ENCODE peak calls at places on chromosome 15, in six cellular contexts. Z, C, N, A, O and S are unnamed samples.
A peak's percentile ranks its signal among the peaks of the same experiment; 100 is the strongest.

GRCh38 chr15:54803139-54803808 is 393.5 kb downstream of the RSL24D1 start:
- DNase-seq in Z (peak; percentile 19), C (no peak), N (no peak), A (no peak), O (no peak), S (no peak)

GRCh38 chr15:76285241-76285825 is 25.9 kb downstream of the ETFA start:
- DNase-seq in Z (no peak), C (no peak), N (no peak), A (peak; percentile 21), O (peak; percentile 4), S (no peak)

GRCh38 chr15:96351801-96352593 is 21.5 kb downstream of the NR2F2 start:
- DNase-seq in Z (no peak), C (no peak), N (no peak), A (no peak), O (no peak), S (no peak)

GRCh38 chr15:71662306-71662705 is 148.0 kb upstream of the NR2E3 start:
- DNase-seq in Z (no peak), C (no peak), N (no peak), A (no peak), O (no peak), S (no peak)

GRCh38 chr15:55267401-55268053 is 22.1 kb downstream of the RAB27A start:
- DNase-seq in Z (no peak), C (no peak), N (no peak), A (no peak), O (no peak), S (no peak)

GRCh38 chr15:70778258-70779076 is 15.1 kb upstream of the UACA start:
- DNase-seq in Z (no peak), C (no peak), N (no peak), A (no peak), O (no peak), S (no peak)

GRCh38 chr15:92149029-92149428 is 244.7 kb upstream of the ST8SIA2 start:
- DNase-seq in Z (no peak), C (no peak), N (no peak), A (no peak), O (no peak), S (no peak)

GRCh38 chr15:92797168-92798052 is 102.7 kb upstream of the CHD2 start:
- DNase-seq in Z (peak; percentile 40), C (no peak), N (no peak), A (peak; percentile 56), O (peak; percentile 78), S (no peak)

GRCh38 chr15:75843618-75844610 is 667 bp downstream of the UBE2Q2 start:
- DNase-seq in Z (no peak), C (peak; percentile 68), N (no peak), A (peak; percentile 79), O (peak; percentile 11), S (peak; percentile 56)

GRCh38 chr15:44011238-44011873 is 183.7 kb downstream of the FRMD5 start:
- DNase-seq in Z (no peak), C (no peak), N (no peak), A (no peak), O (no peak), S (no peak)

GRCh38 chr15:74983725-74984231 is 11.6 kb upstream of the SCAMP5 start:
- DNase-seq in Z (peak; percentile 27), C (no peak), N (no peak), A (no peak), O (no peak), S (no peak)

GRCh38 chr15:39919740-39920509 is at the start of gene GPR176:
- DNase-seq in Z (no peak), C (peak; percentile 30), N (no peak), A (no peak), O (no peak), S (peak; percentile 19)
- TF ChIP-seq TAF1 in Z (no peak), C (no peak), N (no peak), A (no peak), O (no peak), S (no peak)

DNA sequence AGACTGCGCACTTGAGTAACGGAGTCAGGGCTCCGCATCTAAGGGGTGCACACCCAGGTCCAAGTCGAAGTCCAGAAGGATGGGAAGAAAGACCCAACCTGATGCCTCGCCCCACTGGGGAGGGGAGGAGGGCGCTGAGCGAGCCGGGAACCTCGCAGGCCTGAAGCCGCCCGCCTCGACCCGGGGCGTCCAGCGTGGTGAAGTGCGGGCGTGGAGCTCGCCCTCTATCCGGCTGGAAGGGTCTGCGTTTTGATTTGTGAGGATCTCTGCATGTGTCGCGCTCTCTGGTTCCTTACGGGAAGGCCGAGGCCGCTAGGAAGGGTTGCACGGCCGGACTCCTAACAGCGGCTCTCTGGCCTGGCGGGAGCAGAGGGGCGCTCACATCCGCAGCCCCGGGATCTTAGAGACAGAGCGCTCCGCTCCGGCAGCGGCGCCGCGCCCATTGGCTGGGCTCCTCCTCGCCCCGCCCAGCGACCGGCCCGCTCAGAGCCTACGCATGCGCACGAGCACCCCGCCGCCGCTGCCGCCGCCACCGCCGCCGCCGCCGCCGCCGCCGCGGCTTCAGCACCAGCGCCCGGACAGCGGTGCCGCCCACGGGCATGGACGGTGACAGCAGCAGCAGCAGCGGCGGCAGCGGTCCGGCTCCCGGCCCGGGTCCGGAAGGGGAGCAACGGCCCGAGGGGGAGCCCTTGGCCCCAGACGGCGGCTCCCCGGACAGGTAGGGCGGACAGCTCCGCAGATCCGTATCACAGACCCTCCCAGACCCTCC is at the start of gene DISP2:
- DNase-seq in Z (no peak), C (peak; percentile 99), N (no peak), A (peak; percentile 100), O (peak; percentile 60), S (peak; percentile 99)
- TF ChIP-seq POLR2AphosphoS5 in Z (no peak), C (no peak), N (no peak), A (no peak), O (no peak), S (no peak)

GRCh38 chr15:64070965-64071851 is 22.4 kb downstream of the CIAO2A start:
- DNase-seq in Z (no peak), C (no peak), N (no peak), A (peak; percentile 32), O (peak; percentile 74), S (no peak)
- TF ChIP-seq POLR2A in Z (no peak), C (no peak), N (no peak), A (no peak), O (no peak), S (no peak)

DNA sequence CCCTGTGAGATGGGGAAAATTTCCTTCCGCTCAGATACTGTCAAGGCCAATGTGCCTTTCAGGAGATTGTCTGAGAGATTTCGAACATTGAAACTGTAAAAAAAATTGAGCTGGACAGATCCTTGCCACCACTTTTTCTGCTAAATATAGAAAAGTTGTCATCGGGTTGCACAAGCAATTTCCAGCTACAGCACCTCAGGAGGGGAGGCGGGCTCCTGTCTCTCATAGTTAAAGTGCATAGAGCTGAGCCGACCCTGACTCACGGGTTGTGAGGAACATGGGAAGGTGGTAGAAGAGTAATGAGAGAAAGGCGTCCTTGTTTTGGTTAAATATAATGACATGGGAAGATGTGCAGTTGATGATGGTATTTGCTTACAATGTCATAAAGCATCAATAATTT is 160.6 kb upstream of the ICE2 start:
- DNase-seq in Z (no peak), C (no peak), N (no peak), A (no peak), O (no peak), S (no peak)
- TF ChIP-seq TAF1 in Z (no peak), C (no peak), N (no peak), A (no peak), O (no peak), S (no peak)